ENCODE peak calls at places on chromosome 22, in five cellular contexts. One of them, this sample, is unnamed. For H3K27me3, the result is how much of the 10 kb centered on the place peaks cover.

GRCh38 chr22:47367993-47368945 is 605.8 kb downstream of the TBC1D22A start:
- DNase-seq in SK-N-SH: no peak
- DNase-seq in endothelial cell of umbilical vein: no peak
- DNase-seq in breast epithelium: no peak
- DNase-seq in K562: no peak
- DNase-seq in this sample: peak

GRCh38 chr22:24289138-24289537 is 18.5 kb downstream of the SPECC1L start:
- DNase-seq in SK-N-SH: no peak
- DNase-seq in endothelial cell of umbilical vein: peak
- DNase-seq in breast epithelium: no peak
- DNase-seq in K562: no peak
- DNase-seq in this sample: no peak

GRCh38 chr22:25750569-25751173 is 8.7 kb downstream of the MYO18B start:
- DNase-seq in SK-N-SH: no peak
- DNase-seq in endothelial cell of umbilical vein: no peak
- DNase-seq in breast epithelium: no peak
- DNase-seq in K562: no peak
- DNase-seq in this sample: no peak

GRCh38 chr22:32775957-32776356 is 25.5 kb upstream of the TIMP3 start:
- DNase-seq in SK-N-SH: peak
- DNase-seq in endothelial cell of umbilical vein: no peak
- DNase-seq in breast epithelium: no peak
- DNase-seq in K562: peak
- DNase-seq in this sample: no peak

GRCh38 chr22:30208631-30209603 is 37.6 kb downstream of the LIF start:
- DNase-seq in SK-N-SH: peak
- DNase-seq in endothelial cell of umbilical vein: peak
- DNase-seq in breast epithelium: no peak
- DNase-seq in K562: peak
- DNase-seq in this sample: peak

GRCh38 chr22:44172370-44173108 is 8.2 kb upstream of the PARVG start:
- DNase-seq in SK-N-SH: no peak
- DNase-seq in endothelial cell of umbilical vein: no peak
- DNase-seq in breast epithelium: peak
- DNase-seq in K562: no peak
- DNase-seq in this sample: no peak

GRCh38 chr22:23388492-23389009 is 191.5 kb downstream of the IGLL1 start:
- DNase-seq in SK-N-SH: no peak
- DNase-seq in endothelial cell of umbilical vein: no peak
- DNase-seq in breast epithelium: no peak
- DNase-seq in K562: no peak
- DNase-seq in this sample: no peak

GRCh38 chr22:17260950-17261349 is 41.7 kb upstream of the ADA2 start:
- DNase-seq in SK-N-SH: no peak
- DNase-seq in endothelial cell of umbilical vein: no peak
- DNase-seq in breast epithelium: no peak
- DNase-seq in K562: no peak
- DNase-seq in this sample: no peak

DNA sequence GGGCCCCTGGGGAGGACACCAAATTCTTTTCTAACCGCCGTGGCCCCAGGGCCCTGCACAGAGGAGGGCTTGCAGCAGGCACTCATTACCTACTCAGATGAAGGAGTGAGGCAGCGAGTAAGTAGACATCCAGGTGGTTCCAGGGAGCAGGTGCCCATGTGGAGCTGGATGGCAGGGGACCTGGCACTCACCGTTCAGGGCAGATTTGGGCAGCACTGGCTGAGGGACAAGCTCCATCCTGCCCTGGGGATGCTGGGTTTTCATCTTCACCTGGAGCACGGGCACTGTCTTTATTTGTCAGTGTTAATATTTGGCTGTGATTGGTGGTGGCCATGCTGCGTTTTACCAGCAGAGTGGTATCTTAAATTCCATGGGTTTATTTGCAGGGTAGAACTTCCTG is 1182.7 kb downstream of the BRD1 start:
- DNase-seq in SK-N-SH: no peak
- DNase-seq in endothelial cell of umbilical vein: no peak
- DNase-seq in breast epithelium: no peak
- DNase-seq in K562: no peak
- DNase-seq in this sample: no peak
- H3K27me3 ChIP-seq in SK-N-SH: under half
- H3K27me3 ChIP-seq in endothelial cell of umbilical vein: under half
- H3K27me3 ChIP-seq in breast epithelium: under half
- H3K27me3 ChIP-seq in K562: under half
- H3K27me3 ChIP-seq in this sample: under half

GRCh38 chr22:50342651-50343540 is at the start of gene PPP6R2:
- DNase-seq in SK-N-SH: peak
- DNase-seq in endothelial cell of umbilical vein: peak
- DNase-seq in breast epithelium: peak
- DNase-seq in K562: peak
- DNase-seq in this sample: peak
- TF ChIP-seq POLR2AphosphoS5 in SK-N-SH: peak
- TF ChIP-seq POLR2AphosphoS5 in endothelial cell of umbilical vein: peak
- TF ChIP-seq POLR2AphosphoS5 in breast epithelium: no peak
- TF ChIP-seq POLR2AphosphoS5 in K562: peak
- TF ChIP-seq POLR2AphosphoS5 in this sample: no peak

DNA sequence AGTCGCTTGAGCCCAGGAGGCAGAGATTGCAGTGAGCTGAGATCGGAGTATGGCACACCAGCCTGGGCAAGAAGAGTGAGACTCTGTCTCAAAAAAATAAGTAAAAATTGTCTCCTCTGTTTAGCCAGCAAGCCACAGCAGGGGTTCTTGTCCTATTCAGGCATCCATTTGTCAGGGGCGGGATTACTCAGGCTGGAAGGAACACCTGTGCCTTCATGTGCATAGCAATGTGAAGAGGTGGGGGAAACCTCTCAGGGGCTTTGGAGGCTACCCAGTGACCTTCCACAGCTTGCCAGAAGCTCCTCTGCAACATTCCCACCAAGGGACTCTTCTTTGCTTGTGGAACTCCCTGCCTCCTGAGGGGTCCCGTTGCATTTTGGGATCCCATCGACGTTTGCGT is 63.3 kb downstream of the FBLN1 start:
- DNase-seq in SK-N-SH: no peak
- DNase-seq in endothelial cell of umbilical vein: no peak
- DNase-seq in breast epithelium: no peak
- DNase-seq in K562: no peak
- DNase-seq in this sample: no peak
- H3K27me3 ChIP-seq in SK-N-SH: under half
- H3K27me3 ChIP-seq in endothelial cell of umbilical vein: under half
- H3K27me3 ChIP-seq in breast epithelium: under half
- H3K27me3 ChIP-seq in K562: under half
- H3K27me3 ChIP-seq in this sample: under half

GRCh38 chr22:40324468-40325305 is 21.6 kb upstream of the ADSL start:
- DNase-seq in SK-N-SH: no peak
- DNase-seq in endothelial cell of umbilical vein: no peak
- DNase-seq in breast epithelium: no peak
- DNase-seq in K562: no peak
- DNase-seq in this sample: no peak

GRCh38 chr22:40322818-40323447 is 23.4 kb upstream of the ADSL start:
- DNase-seq in SK-N-SH: no peak
- DNase-seq in endothelial cell of umbilical vein: no peak
- DNase-seq in breast epithelium: no peak
- DNase-seq in K562: no peak
- DNase-seq in this sample: no peak

GRCh38 chr22:40325315-40325714 is 21.0 kb upstream of the ADSL start:
- DNase-seq in SK-N-SH: no peak
- DNase-seq in endothelial cell of umbilical vein: no peak
- DNase-seq in breast epithelium: no peak
- DNase-seq in K562: no peak
- DNase-seq in this sample: no peak

GRCh38 chr22:40322061-40322460 is 24.2 kb upstream of the ADSL start:
- DNase-seq in SK-N-SH: no peak
- DNase-seq in endothelial cell of umbilical vein: no peak
- DNase-seq in breast epithelium: no peak
- DNase-seq in K562: no peak
- DNase-seq in this sample: no peak

GRCh38 chr22:40323681-40324083 is 22.6 kb upstream of the ADSL start:
- DNase-seq in SK-N-SH: peak
- DNase-seq in endothelial cell of umbilical vein: no peak
- DNase-seq in breast epithelium: no peak
- DNase-seq in K562: no peak
- DNase-seq in this sample: no peak
- TF ChIP-seq POLR2AphosphoS5 in SK-N-SH: no peak
- TF ChIP-seq POLR2AphosphoS5 in endothelial cell of umbilical vein: no peak
- TF ChIP-seq POLR2AphosphoS5 in breast epithelium: no peak
- TF ChIP-seq POLR2AphosphoS5 in K562: no peak
- TF ChIP-seq POLR2AphosphoS5 in this sample: no peak

GRCh38 chr22:20228055-20228938 is 39.8 kb downstream of the RTN4R start:
- DNase-seq in SK-N-SH: no peak
- DNase-seq in endothelial cell of umbilical vein: no peak
- DNase-seq in breast epithelium: no peak
- DNase-seq in K562: no peak
- DNase-seq in this sample: no peak

GRCh38 chr22:20226077-20226716 is 41.9 kb downstream of the RTN4R start:
- DNase-seq in SK-N-SH: no peak
- DNase-seq in endothelial cell of umbilical vein: no peak
- DNase-seq in breast epithelium: no peak
- DNase-seq in K562: no peak
- DNase-seq in this sample: peak

GRCh38 chr22:20227363-20227762 is 40.8 kb downstream of the RTN4R start:
- DNase-seq in SK-N-SH: no peak
- DNase-seq in endothelial cell of umbilical vein: no peak
- DNase-seq in breast epithelium: no peak
- DNase-seq in K562: no peak
- DNase-seq in this sample: peak

GRCh38 chr22:20225693-20225966 is 42.5 kb downstream of the RTN4R start:
- DNase-seq in SK-N-SH: no peak
- DNase-seq in endothelial cell of umbilical vein: no peak
- DNase-seq in breast epithelium: no peak
- DNase-seq in K562: no peak
- DNase-seq in this sample: no peak

DNA sequence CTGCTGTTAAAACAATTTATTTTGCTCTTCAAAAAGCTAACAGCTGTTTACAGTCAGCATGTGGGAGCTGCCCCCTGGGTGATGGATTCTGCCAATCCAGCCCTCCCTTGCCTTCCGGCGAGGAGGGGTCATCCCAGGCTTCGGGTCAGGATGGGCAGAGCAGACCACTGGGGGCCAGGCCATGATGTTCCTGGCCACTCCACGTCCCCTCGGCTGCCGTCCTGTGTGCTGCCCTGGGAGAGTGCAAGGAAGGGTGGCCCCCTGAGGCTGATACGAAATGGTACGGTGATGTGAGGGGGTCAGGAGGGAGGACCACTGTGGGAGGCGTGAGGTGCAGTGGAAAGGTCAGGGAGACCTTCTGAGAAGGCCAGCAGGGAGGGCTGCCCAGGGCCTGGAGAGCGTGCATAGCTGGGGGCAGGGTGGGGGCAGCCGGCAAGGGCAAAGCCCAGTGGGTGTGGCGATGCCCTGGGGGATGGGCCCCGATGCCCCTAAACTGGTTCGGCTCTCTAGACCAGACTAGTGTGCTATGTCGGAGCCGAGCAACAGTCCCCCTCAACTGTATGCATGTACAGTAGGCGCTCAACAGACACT is 41.3 kb downstream of the RTN4R start:
- DNase-seq in SK-N-SH: no peak
- DNase-seq in endothelial cell of umbilical vein: no peak
- DNase-seq in breast epithelium: no peak
- DNase-seq in K562: no peak
- DNase-seq in this sample: no peak
- H3K27me3 ChIP-seq in SK-N-SH: under half
- H3K27me3 ChIP-seq in endothelial cell of umbilical vein: under half
- H3K27me3 ChIP-seq in breast epithelium: under half
- H3K27me3 ChIP-seq in K562: under half
- H3K27me3 ChIP-seq in this sample: under half

DNA sequence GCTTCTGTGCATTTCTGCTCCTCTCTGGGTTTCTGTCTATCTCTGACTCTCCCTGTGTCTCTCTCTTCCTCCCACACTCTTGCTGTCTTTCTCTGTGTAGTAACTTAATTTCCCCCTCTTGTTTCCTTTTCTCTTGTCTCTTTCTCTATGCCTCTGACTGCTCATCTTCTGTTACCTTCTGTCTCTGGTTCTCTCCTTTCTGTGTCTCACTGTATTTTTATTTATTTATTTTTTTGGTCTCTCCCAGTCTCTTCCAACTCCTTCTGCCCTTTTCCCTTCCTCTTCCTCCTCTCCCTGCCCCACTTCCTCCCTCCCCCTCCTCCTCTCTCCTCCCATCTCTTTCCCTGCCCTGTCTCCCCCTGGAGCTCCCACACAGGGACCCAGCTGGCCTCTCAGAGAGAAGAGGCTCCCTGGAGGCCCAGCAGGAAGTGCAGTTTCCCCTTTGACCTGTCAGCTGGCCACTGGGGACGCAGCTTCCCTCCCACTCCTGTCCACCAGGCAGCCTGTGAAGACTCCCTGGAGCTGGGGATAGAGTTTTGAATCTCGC is 38.3 kb upstream of the MYH9 start:
- DNase-seq in SK-N-SH: peak
- DNase-seq in endothelial cell of umbilical vein: no peak
- DNase-seq in breast epithelium: no peak
- DNase-seq in K562: peak
- DNase-seq in this sample: no peak
- TF ChIP-seq POLR2AphosphoS5 in SK-N-SH: no peak
- TF ChIP-seq POLR2AphosphoS5 in endothelial cell of umbilical vein: no peak
- TF ChIP-seq POLR2AphosphoS5 in breast epithelium: no peak
- TF ChIP-seq POLR2AphosphoS5 in K562: no peak
- TF ChIP-seq POLR2AphosphoS5 in this sample: no peak

DNA sequence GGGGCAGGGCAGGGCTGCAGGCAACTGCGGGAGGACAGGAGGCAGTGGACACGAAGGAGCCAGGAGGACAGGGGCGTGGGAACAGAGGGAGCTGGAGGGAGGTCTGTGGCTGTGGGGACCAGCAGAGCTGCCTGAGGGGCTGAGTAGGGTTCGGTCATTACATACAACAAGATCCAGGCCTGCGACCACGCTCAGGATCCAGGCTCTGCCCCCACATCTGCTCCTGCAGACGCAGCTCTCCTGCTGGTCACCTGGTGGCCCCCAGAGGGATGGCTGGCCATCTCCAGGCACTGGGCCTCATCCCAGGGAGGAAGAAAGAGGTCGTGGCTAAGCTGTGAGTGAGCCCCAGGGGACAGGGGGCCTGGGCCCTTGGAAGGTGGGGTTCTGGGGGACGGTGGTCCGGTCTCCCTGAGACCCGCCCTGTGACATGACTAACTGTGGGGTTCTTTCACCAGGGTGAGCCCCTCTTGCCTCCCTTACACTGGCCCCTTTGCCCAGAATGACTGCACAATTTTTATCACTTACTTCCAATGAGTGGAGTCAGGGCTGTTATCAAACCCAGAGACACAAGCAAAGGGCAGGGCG is 6.8 kb upstream of the APOBEC3A start:
- DNase-seq in SK-N-SH: no peak
- DNase-seq in endothelial cell of umbilical vein: no peak
- DNase-seq in breast epithelium: peak
- DNase-seq in K562: peak
- DNase-seq in this sample: peak
- H3K27me3 ChIP-seq in SK-N-SH: under half
- H3K27me3 ChIP-seq in endothelial cell of umbilical vein: under half
- H3K27me3 ChIP-seq in breast epithelium: under half
- H3K27me3 ChIP-seq in K562: under half
- H3K27me3 ChIP-seq in this sample: under half

This sample was measured in upper lobe of left lung.